ENCODE peak calls at places on chromosomes 4 and X, in eight cellular contexts. L is brain microvascular endothelial cell, S is Caco-2, E is fibroblast of lung, C is colonic mucosa, I is neural progenitor cell, Y is OCI-LY7, Z is endodermal cell. M is an unnamed sample.

GRCh38 chrX:136767104-136767941 is 13.4 kb downstream of the ARHGEF6 start:
- DNase-seq in I (peak; percentile 74), S (peak; percentile 21), Z (peak; percentile 84), C (peak; percentile 34), Y (peak; percentile 73), L (peak; percentile 38), E (peak; percentile 63), M (peak; percentile 56)

GRCh38 chr4:165394275-165394674 is 15.5 kb downstream of the CPE start:
- DNase-seq in Z (no peak), E (peak; percentile 88), C (no peak), I (no peak), Y (no peak), L (peak; percentile 87), S (no peak), M (peak; percentile 71)

GRCh38 chrX:104039689-104040505 is at the start of gene H2BW2:
- DNase-seq in C (no peak), Y (no peak), Z (no peak), L (no peak), S (no peak), I (no peak), E (no peak), M (no peak)

GRCh38 chr4:181946902-181947301 is 296.3 kb upstream of the TENM3 start:
- DNase-seq in S (no peak), Z (no peak), I (no peak), C (no peak), Y (no peak), E (no peak), L (no peak), M (no peak)

GRCh38 chrX:108224727-108225455 is 133.3 kb downstream of the ATG4A start:
- DNase-seq in E (peak; percentile 58), Y (peak; percentile 12), I (peak; percentile 72), C (no peak), S (peak; percentile 4), L (peak; percentile 8), Z (peak; percentile 73), M (peak; percentile 51)

GRCh38 chr4:73068496-73069337 is 799 bp downstream of the COX18 start:
- DNase-seq in Z (peak; percentile 54), I (peak; percentile 21), C (peak; percentile 29), S (peak; percentile 17), E (peak; percentile 39), L (peak; percentile 11), Y (peak; percentile 47), M (peak; percentile 52)

GRCh38 chrX:112818114-112819012 is 22.3 kb downstream of the AMOT start:
- DNase-seq in S (no peak), C (no peak), E (no peak), Y (no peak), I (no peak), L (no peak), Z (peak; percentile 72), M (no peak)

GRCh38 chr4:23162275-23162674 is 469.5 kb downstream of the GBA3 start:
- DNase-seq in S (no peak), Z (no peak), E (no peak), I (no peak), C (no peak), Y (no peak), L (no peak), M (no peak)

GRCh38 chr4:177726111-177726510 is 283.9 kb upstream of the AGA start:
- DNase-seq in I (no peak), Z (no peak), C (no peak), L (no peak), E (peak; percentile 62), S (no peak), Y (no peak), M (peak; percentile 0)

GRCh38 chr4:147480891-147481576 is at the start of gene EDNRA:
- DNase-seq in Y (no peak), L (peak; percentile 74), Z (peak; percentile 84), I (peak; percentile 64), S (no peak), C (no peak), E (peak; percentile 72), M (peak; percentile 54)

GRCh38 chrX:1239681-1240142 is 27.3 kb upstream of the CRLF2 start:
- DNase-seq in I (no peak), L (no peak), S (no peak), Y (no peak), C (peak; percentile 42), Z (no peak), E (no peak), M (no peak)

GRCh38 chr4:149371021-149371420 is 444.6 kb downstream of the IQCM start:
- DNase-seq in E (peak; percentile 66), Z (peak; percentile 64), L (peak; percentile 32), C (peak; percentile 21), I (peak; percentile 72), S (peak; percentile 31), Y (peak; percentile 45), M (peak; percentile 81)

GRCh38 chr4:26320159-26320452 is 708 bp upstream of the RBPJ start:
- DNase-seq in I (no peak), Y (peak; percentile 75), E (no peak), L (no peak), C (no peak), S (no peak), Z (no peak), M (no peak)

GRCh38 chr4:123398151-123398802 is 1.7 kb downstream of the SPRY1 start:
- DNase-seq in Y (peak; percentile 81), I (peak; percentile 90), E (peak; percentile 63), C (peak; percentile 67), Z (peak; percentile 87), L (peak; percentile 50), S (peak; percentile 91), M (peak; percentile 65)

GRCh38 chr4:138952405-138952804 is 63.2 kb upstream of the NOCT start:
- DNase-seq in E (peak; percentile 50), S (no peak), C (no peak), Y (no peak), Z (no peak), I (no peak), L (no peak), M (peak; percentile 22)

GRCh38 chrX:1009771-1010170 is 202.7 kb downstream of the CRLF2 start:
- DNase-seq in C (no peak), Z (no peak), S (no peak), I (no peak), E (no peak), Y (no peak), L (no peak), M (no peak)

GRCh38 chrX:74925210-74926088 is at the start of gene NEXMIF:
- DNase-seq in I (peak; percentile 81), Z (no peak), Y (no peak), E (peak; percentile 11), C (peak; percentile 20), S (peak; percentile 57), L (no peak), M (peak; percentile 13)

GRCh38 chrX:120429776-120430535 is 39.1 kb downstream of the LAMP2 start:
- DNase-seq in E (no peak), C (no peak), S (no peak), I (no peak), Z (no peak), L (no peak), Y (no peak), M (no peak)

GRCh38 chr4:1598206-1598605 is 85.9 kb downstream of the FAM53A start:
- DNase-seq in I (no peak), Z (no peak), Y (no peak), E (no peak), L (no peak), C (no peak), S (no peak), M (no peak)

GRCh38 chr4:87529187-87529586 is at the start of gene SPARCL1:
- DNase-seq in L (no peak), I (peak; percentile 30), S (no peak), E (no peak), Y (no peak), Z (peak; percentile 49), C (no peak), M (peak; percentile 70)
- H3K4me3 ChIP-seq in L (no peak within 1 kb of the TSS), I (no peak within 1 kb of the TSS), S (no peak within 1 kb of the TSS), E (peak within 1 kb of the TSS; percentile 42), Y (no peak within 1 kb of the TSS), Z (no peak within 1 kb of the TSS), C (peak within 1 kb of the TSS; percentile 2), M (peak within 1 kb of the TSS; percentile 41)

DNA sequence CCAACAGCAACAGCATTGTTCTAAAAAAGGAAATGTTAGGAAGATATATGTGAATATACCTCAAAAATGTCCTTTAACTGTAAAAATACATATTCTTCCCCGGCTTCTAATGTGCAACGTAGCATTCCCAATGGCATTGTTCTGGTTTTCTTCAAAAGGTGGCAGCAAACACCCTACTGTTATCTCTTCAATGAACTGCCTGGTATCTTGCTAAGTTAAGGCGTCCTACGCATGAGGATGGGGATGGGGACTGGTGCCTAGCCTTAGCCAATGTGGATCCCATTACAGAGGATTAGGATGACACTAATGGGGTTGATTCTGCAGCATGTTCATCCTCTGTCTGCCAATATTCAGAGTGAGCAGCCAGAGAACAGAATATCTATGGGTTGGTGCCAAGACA is 334.9 kb upstream of the ADGRL3 start:
- DNase-seq in C (no peak), L (peak; percentile 11), Y (no peak), I (peak; percentile 53), E (no peak), Z (peak; percentile 53), S (peak; percentile 11), M (peak; percentile 11)
- TF ChIP-seq CTCF in C (no peak), L (peak; percentile 47), Y (no peak), I (peak; percentile 57), E (no peak), Z (peak; percentile 70), S (peak; percentile 24), M (peak; percentile 27)

DNA sequence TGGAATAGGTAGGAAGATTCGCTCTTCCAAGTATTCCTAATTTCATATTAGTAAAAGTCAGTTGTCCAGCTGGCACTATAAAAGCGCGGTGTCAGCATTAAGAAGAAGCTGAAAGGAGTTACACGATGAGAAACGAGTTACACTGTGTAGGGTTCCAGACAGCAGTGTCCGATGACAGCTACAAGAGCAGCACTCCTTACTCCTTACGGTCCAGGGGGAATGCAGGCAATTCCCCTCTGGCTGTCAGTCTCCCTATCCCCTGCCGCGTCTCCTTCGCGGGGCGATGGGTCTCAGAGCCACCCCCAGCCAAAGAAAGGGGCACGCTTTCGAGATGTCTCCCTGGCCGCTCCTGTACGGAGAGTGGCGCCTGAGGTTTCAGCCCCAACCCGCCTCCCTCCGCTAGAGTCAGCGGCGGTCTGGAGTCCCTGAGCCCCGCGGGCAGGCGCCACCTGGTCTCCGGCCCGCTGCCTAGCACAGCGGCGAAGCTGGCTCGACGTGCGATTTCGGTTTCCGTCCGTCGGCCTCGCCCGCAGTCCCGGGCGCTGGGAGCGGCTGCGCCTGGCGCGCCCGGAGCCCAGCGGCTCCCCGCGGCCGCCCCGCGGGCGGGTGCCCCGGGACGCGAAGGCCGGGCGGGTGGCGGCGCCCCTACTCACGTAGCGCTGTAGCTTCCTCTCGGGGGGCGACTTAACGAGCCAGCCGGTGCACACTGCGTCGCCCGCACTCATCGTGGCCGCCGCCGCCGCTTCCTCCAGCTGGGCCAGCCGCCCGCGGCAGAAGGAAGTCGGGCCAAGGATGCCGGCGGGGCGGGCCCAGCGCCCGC is at the start of gene GAB3:
- DNase-seq in C (no peak), E (no peak), S (peak; percentile 20), Z (peak; percentile 71), Y (no peak), L (no peak), I (peak; percentile 64), M (peak; percentile 35)
- H3K4me3 ChIP-seq in C (peak within 1 kb of the TSS; percentile 35), E (peak within 1 kb of the TSS; percentile 56), S (peak within 1 kb of the TSS; percentile 29), Z (peak within 1 kb of the TSS; percentile 40), Y (no peak within 1 kb of the TSS), L (peak within 1 kb of the TSS; percentile 56), I (peak within 1 kb of the TSS; percentile 39), M (peak within 1 kb of the TSS; percentile 65)

DNA sequence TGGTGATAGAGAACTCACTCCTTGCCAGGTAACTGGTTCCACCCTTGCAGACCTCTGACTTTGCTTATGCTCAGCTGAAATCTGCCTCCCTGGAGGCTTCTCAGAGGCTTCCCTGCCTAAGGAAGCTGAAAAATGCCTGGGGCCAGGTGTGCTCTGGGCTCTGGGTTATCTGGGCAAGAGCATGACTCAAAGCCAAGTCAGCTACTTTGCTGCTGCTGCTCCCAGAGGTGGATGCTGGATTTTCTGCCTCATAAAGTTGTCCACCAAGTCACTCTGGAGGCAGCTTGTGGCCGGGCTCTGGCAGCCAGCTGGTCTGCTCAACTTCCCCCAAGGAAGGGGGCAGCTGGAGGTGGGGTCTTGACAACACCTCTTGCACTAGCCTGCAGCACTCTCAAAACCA is 132.7 kb downstream of the PJA1 start:
- DNase-seq in S (peak; percentile 5), I (no peak), C (no peak), Z (peak; percentile 36), L (no peak), E (peak; percentile 9), Y (no peak), M (no peak)
- TF ChIP-seq CTCF in S (no peak), I (no peak), C (no peak), Z (no peak), L (no peak), E (no peak), Y (no peak), M (no peak)

M was measured in cardiac fibroblast.